ENCODE peak calls at places on chromosome 17, in six cellular contexts. One of them, this sample, is unnamed.

GRCh38 chr17:32899240-32900013 is 22.5 kb upstream of the MYO1D start:
- DNase-seq in GM23338: no peak
- DNase-seq in ovary: no peak
- DNase-seq in HepG2: no peak
- DNase-seq in mammary epithelial cell: no peak
- DNase-seq in keratinocyte: no peak
- DNase-seq in this sample: no peak

GRCh38 chr17:77042688-77043330 is 98.0 kb upstream of the SEC14L1 start:
- DNase-seq in GM23338: no peak
- DNase-seq in ovary: no peak
- DNase-seq in HepG2: no peak
- DNase-seq in mammary epithelial cell: no peak
- DNase-seq in keratinocyte: no peak
- DNase-seq in this sample: no peak

GRCh38 chr17:19760781-19761180 is 12.7 kb upstream of the ALDH3A1 start:
- DNase-seq in GM23338: no peak
- DNase-seq in ovary: no peak
- DNase-seq in HepG2: no peak
- DNase-seq in mammary epithelial cell: no peak
- DNase-seq in keratinocyte: no peak
- DNase-seq in this sample: no peak

GRCh38 chr17:13775450-13775849 is 173.7 kb upstream of the HS3ST3A1 start:
- DNase-seq in GM23338: no peak
- DNase-seq in ovary: no peak
- DNase-seq in HepG2: no peak
- DNase-seq in mammary epithelial cell: peak; percentile 80
- DNase-seq in keratinocyte: peak; percentile 65
- DNase-seq in this sample: no peak

GRCh38 chr17:281365-281999 is 71.1 kb downstream of the RPH3AL start:
- DNase-seq in GM23338: no peak
- DNase-seq in ovary: peak; percentile 10
- DNase-seq in HepG2: no peak
- DNase-seq in mammary epithelial cell: no peak
- DNase-seq in keratinocyte: no peak
- DNase-seq in this sample: peak; percentile 54

GRCh38 chr17:61402978-61403845 is 3.6 kb downstream of the TBX2 start:
- DNase-seq in GM23338: peak; percentile 75
- DNase-seq in ovary: peak; percentile 21
- DNase-seq in HepG2: no peak
- DNase-seq in mammary epithelial cell: no peak
- DNase-seq in keratinocyte: no peak
- DNase-seq in this sample: no peak

GRCh38 chr17:73091770-73092517 is 544 bp downstream of the SLC39A11 start:
- DNase-seq in GM23338: peak; percentile 72
- DNase-seq in ovary: peak; percentile 35
- DNase-seq in HepG2: peak; percentile 67
- DNase-seq in mammary epithelial cell: peak; percentile 61
- DNase-seq in keratinocyte: no peak
- DNase-seq in this sample: no peak

GRCh38 chr17:45977976-45978626 is 20.9 kb upstream of the STH start:
- DNase-seq in GM23338: no peak
- DNase-seq in ovary: no peak
- DNase-seq in HepG2: no peak
- DNase-seq in mammary epithelial cell: no peak
- DNase-seq in keratinocyte: no peak
- DNase-seq in this sample: no peak

GRCh38 chr17:77665833-77666232 is 292.7 kb upstream of the TNRC6C start:
- DNase-seq in GM23338: no peak
- DNase-seq in ovary: no peak
- DNase-seq in HepG2: no peak
- DNase-seq in mammary epithelial cell: no peak
- DNase-seq in keratinocyte: no peak
- DNase-seq in this sample: no peak

GRCh38 chr17:80789356-80789902 is 202.2 kb upstream of the CHMP6 start:
- DNase-seq in GM23338: no peak
- DNase-seq in ovary: no peak
- DNase-seq in HepG2: no peak
- DNase-seq in mammary epithelial cell: peak; percentile 74
- DNase-seq in keratinocyte: no peak
- DNase-seq in this sample: peak; percentile 80

GRCh38 chr17:81021531-81022370 is 13.2 kb upstream of the BAIAP2 start:
- DNase-seq in GM23338: no peak
- DNase-seq in ovary: no peak
- DNase-seq in HepG2: no peak
- DNase-seq in mammary epithelial cell: no peak
- DNase-seq in keratinocyte: no peak
- DNase-seq in this sample: no peak

GRCh38 chr17:72004476-72005331 is 116.1 kb upstream of the SOX9 start:
- DNase-seq in GM23338: peak; percentile 10
- DNase-seq in ovary: no peak
- DNase-seq in HepG2: no peak
- DNase-seq in mammary epithelial cell: no peak
- DNase-seq in keratinocyte: no peak
- DNase-seq in this sample: no peak

GRCh38 chr17:59565959-59566324 is 532 bp downstream of the DHX40 start:
- DNase-seq in GM23338: peak; percentile 90
- DNase-seq in ovary: peak; percentile 55
- DNase-seq in HepG2: peak; percentile 80
- DNase-seq in mammary epithelial cell: peak; percentile 73
- DNase-seq in keratinocyte: peak; percentile 30
- DNase-seq in this sample: no peak

GRCh38 chr17:148757-149156 is 11.4 kb downstream of the SCGB1C2 start:
- DNase-seq in GM23338: no peak
- DNase-seq in ovary: peak; percentile 8
- DNase-seq in HepG2: no peak
- DNase-seq in mammary epithelial cell: no peak
- DNase-seq in keratinocyte: no peak
- DNase-seq in this sample: peak; percentile 48

GRCh38 chr17:27284811-27285415 is 9.0 kb upstream of the WSB1 start:
- DNase-seq in GM23338: no peak
- DNase-seq in ovary: no peak
- DNase-seq in HepG2: no peak
- DNase-seq in mammary epithelial cell: no peak
- DNase-seq in keratinocyte: no peak
- DNase-seq in this sample: no peak

GRCh38 chr17:2395258-2396170 is 5.3 kb downstream of the MNT start:
- DNase-seq in GM23338: no peak
- DNase-seq in ovary: peak; percentile 66
- DNase-seq in HepG2: peak; percentile 30
- DNase-seq in mammary epithelial cell: no peak
- DNase-seq in keratinocyte: no peak
- DNase-seq in this sample: peak; percentile 72

GRCh38 chr17:65627108-65627507 is 65.7 kb upstream of the AXIN2 start:
- DNase-seq in GM23338: no peak
- DNase-seq in ovary: no peak
- DNase-seq in HepG2: no peak
- DNase-seq in mammary epithelial cell: no peak
- DNase-seq in keratinocyte: no peak
- DNase-seq in this sample: no peak

GRCh38 chr17:71440513-71440912 is 680.3 kb upstream of the SOX9 start:
- DNase-seq in GM23338: no peak
- DNase-seq in ovary: no peak
- DNase-seq in HepG2: no peak
- DNase-seq in mammary epithelial cell: no peak
- DNase-seq in keratinocyte: no peak
- DNase-seq in this sample: no peak

GRCh38 chr17:5236871-5237540 is 2.3 kb upstream of the SCIMP start:
- DNase-seq in GM23338: no peak
- DNase-seq in ovary: no peak
- DNase-seq in HepG2: no peak
- DNase-seq in mammary epithelial cell: no peak
- DNase-seq in keratinocyte: no peak
- DNase-seq in this sample: no peak

GRCh38 chr17:5238333-5238732 is 3.7 kb upstream of the SCIMP start:
- DNase-seq in GM23338: no peak
- DNase-seq in ovary: no peak
- DNase-seq in HepG2: no peak
- DNase-seq in mammary epithelial cell: no peak
- DNase-seq in keratinocyte: no peak
- DNase-seq in this sample: no peak

GRCh38 chr17:5237541-5238016 is 2.9 kb upstream of the SCIMP start:
- DNase-seq in GM23338: peak; percentile 93
- DNase-seq in ovary: no peak
- DNase-seq in HepG2: peak; percentile 81
- DNase-seq in mammary epithelial cell: peak; percentile 40
- DNase-seq in keratinocyte: no peak
- DNase-seq in this sample: no peak

DNA sequence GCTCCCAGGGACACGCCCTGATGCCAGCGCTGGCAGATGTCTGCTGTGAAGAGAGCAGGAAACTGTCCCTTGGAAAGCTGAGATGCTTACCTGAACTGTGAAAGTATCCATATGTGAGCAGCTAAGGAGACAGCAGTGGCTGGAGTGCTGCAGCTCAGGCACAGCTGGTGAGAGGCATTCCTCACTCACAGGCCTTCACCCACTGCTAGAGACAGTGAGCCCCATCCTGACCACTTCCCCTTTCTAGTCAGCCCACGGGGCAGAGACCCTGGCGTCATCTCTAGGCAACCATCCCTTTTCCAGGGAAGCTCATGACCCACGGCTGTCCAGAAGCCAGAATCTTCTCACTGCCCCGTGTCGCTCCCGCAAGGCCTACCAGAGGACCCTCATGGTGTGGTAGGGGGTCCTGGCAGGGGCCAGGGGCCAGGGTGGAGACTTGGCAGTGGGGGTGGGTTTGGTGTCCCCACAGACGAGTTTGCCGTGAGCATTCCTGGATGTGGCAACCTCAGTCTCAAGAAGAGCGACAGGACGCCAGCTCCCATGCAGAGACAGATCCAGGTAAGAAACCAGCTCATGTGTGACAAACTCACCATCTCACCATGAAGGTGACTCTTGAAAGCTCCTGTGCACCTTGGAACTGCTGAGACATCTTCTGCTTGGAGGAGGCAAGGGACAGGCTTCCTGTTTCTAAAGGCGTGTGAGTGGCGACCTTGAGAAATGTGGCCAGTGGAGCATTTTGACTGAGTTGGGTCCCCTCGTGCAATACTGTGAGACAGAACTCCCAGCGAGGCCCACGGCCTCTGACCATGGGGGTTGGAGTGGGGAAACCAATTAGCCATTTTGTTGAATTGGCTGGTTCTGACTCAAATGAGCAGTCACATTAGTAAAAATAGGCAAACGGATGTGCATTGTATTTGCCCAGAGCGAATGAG is at the start of gene SCIMP:
- DNase-seq in GM23338: no peak
- DNase-seq in ovary: no peak
- DNase-seq in HepG2: no peak
- DNase-seq in mammary epithelial cell: no peak
- DNase-seq in keratinocyte: no peak
- DNase-seq in this sample: peak; percentile 71
- H3K4me3 ChIP-seq in GM23338: no peak within 1 kb of the TSS
- H3K4me3 ChIP-seq in ovary: no peak within 1 kb of the TSS
- H3K4me3 ChIP-seq in HepG2: no peak within 1 kb of the TSS
- H3K4me3 ChIP-seq in mammary epithelial cell: no peak within 1 kb of the TSS
- H3K4me3 ChIP-seq in keratinocyte: no peak within 1 kb of the TSS
- H3K4me3 ChIP-seq in this sample: no peak within 1 kb of the TSS

DNA sequence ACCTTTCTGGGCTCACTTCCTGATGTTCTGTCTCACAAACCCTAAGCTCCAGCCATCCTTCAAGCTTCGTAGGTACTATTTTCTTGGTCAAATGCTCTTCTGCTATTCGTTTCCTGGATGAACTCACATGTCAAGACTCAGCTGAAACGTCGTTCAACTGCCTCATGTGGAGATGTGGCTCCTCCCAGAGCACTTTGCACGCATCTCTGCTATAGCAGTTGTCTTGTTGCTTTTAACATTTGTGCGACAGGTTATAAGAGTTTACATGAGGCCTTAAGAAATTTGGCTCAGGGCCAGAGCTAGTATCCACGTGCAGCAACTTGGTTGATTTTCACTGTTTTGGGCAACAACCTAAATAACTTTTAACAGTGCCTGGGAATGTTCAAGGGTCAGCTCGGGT is 2.8 kb upstream of the KRT40 start:
- DNase-seq in GM23338: no peak
- DNase-seq in ovary: no peak
- DNase-seq in HepG2: no peak
- DNase-seq in mammary epithelial cell: no peak
- DNase-seq in keratinocyte: no peak
- DNase-seq in this sample: no peak
- H3K4me3 ChIP-seq in GM23338: no peak overlapping the region
- H3K4me3 ChIP-seq in ovary: no peak overlapping the region
- H3K4me3 ChIP-seq in HepG2: no peak overlapping the region
- H3K4me3 ChIP-seq in mammary epithelial cell: no peak overlapping the region
- H3K4me3 ChIP-seq in keratinocyte: no peak overlapping the region
- H3K4me3 ChIP-seq in this sample: no peak overlapping the region

GRCh38 chr17:28722413-28723158 is 2.8 kb downstream of the RPL23A start:
- DNase-seq in GM23338: no peak
- DNase-seq in ovary: no peak
- DNase-seq in HepG2: no peak
- DNase-seq in mammary epithelial cell: no peak
- DNase-seq in keratinocyte: no peak
- DNase-seq in this sample: no peak

GRCh38 chr17:28725660-28726395 is at the start of gene TLCD1:
- DNase-seq in GM23338: peak; percentile 85
- DNase-seq in ovary: peak; percentile 67
- DNase-seq in HepG2: peak; percentile 68
- DNase-seq in mammary epithelial cell: peak; percentile 89
- DNase-seq in keratinocyte: no peak
- DNase-seq in this sample: peak; percentile 84

GRCh38 chr17:28724500-28725165 is 1.4 kb downstream of the TLCD1 start:
- DNase-seq in GM23338: peak; percentile 41
- DNase-seq in ovary: no peak
- DNase-seq in HepG2: no peak
- DNase-seq in mammary epithelial cell: no peak
- DNase-seq in keratinocyte: no peak
- DNase-seq in this sample: no peak

GRCh38 chr17:28725166-28725659 is 820 bp downstream of the TLCD1 start:
- DNase-seq in GM23338: peak; percentile 34
- DNase-seq in ovary: no peak
- DNase-seq in HepG2: peak; percentile 65
- DNase-seq in mammary epithelial cell: no peak
- DNase-seq in keratinocyte: no peak
- DNase-seq in this sample: peak; percentile 70

DNA sequence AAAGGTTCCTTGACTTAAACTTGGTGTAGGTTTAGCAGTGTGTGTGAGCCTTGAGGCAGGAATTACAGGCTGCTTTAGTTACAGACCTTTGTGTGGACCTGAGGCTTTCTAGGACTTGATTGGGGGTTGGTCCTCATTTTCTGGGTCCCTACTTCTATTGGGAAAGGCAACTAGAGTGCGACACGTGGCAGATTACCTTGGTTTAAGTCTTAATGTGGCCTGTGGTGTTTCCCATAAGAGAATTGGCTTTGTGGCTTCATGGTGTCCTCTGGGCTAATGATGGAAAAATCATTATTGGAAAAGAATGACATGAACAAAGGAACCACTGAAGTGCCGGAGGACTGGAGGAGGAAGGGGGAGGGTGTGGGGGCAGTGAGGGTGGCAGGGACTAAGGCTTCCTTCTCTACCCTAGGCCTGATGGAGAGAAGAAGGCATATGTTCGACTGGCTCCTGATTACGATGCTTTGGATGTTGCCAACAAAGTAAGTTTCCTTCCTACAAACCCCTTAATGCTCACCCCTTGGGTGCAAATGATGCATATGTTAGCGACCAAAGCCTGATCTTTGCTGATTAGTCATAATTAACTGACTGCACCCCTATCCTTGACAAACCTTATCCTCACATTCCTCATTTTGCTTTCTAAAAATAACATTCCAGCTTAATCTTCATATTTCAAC is 2.7 kb downstream of the TLCD1 start:
- DNase-seq in GM23338: no peak
- DNase-seq in ovary: no peak
- DNase-seq in HepG2: no peak
- DNase-seq in mammary epithelial cell: no peak
- DNase-seq in keratinocyte: no peak
- DNase-seq in this sample: no peak
- H3K4me3 ChIP-seq in GM23338: peak overlapping the region; percentile 98
- H3K4me3 ChIP-seq in ovary: no peak overlapping the region
- H3K4me3 ChIP-seq in HepG2: no peak overlapping the region
- H3K4me3 ChIP-seq in mammary epithelial cell: no peak overlapping the region
- H3K4me3 ChIP-seq in keratinocyte: no peak overlapping the region
- H3K4me3 ChIP-seq in this sample: no peak overlapping the region

GRCh38 chr17:74513987-74514631 is 17.2 kb downstream of the CD300LB start:
- DNase-seq in GM23338: peak; percentile 77
- DNase-seq in ovary: no peak
- DNase-seq in HepG2: peak; percentile 40
- DNase-seq in mammary epithelial cell: peak; percentile 54
- DNase-seq in keratinocyte: no peak
- DNase-seq in this sample: no peak
- H3K4me3 ChIP-seq in GM23338: no peak overlapping the region
- H3K4me3 ChIP-seq in ovary: no peak overlapping the region
- H3K4me3 ChIP-seq in HepG2: no peak overlapping the region
- H3K4me3 ChIP-seq in mammary epithelial cell: no peak overlapping the region
- H3K4me3 ChIP-seq in keratinocyte: no peak overlapping the region
- H3K4me3 ChIP-seq in this sample: no peak overlapping the region

This sample was measured in sigmoid colon.